ENCODE peak calls at places on chromosomes 2 and 18, in six cellular contexts. B, K, W, A, O and T are unnamed samples.

GRCh38 chr2:182004945-182005344 is 19.3 kb downstream of the PPP1R1C start:
- DNase-seq in B (no peak), K (no peak), W (no peak), A (no peak), O (no peak), T (no peak)

GRCh38 chr2:113078350-113078839 is 10.6 kb downstream of the IL1F10 start:
- DNase-seq in B (no peak), K (no peak), W (no peak), A (no peak), O (peak), T (no peak)

GRCh38 chr2:30026091-30027055 is 105.0 kb upstream of the ALK start:
- DNase-seq in B (peak), K (no peak), W (peak), A (peak), O (peak), T (peak)

GRCh38 chr2:25700221-25700660 is 26.9 kb upstream of the DTNB start:
- DNase-seq in B (no peak), K (no peak), W (peak), A (peak), O (peak), T (no peak)

GRCh38 chr2:37774976-37775907 is 103.8 kb upstream of the CDC42EP3 start:
- DNase-seq in B (no peak), K (no peak), W (no peak), A (no peak), O (peak), T (no peak)

GRCh38 chr2:236008857-236009256 is 159.3 kb downstream of the GBX2 start:
- DNase-seq in B (no peak), K (no peak), W (no peak), A (no peak), O (no peak), T (no peak)

GRCh38 chr18:49362431-49362830 is 98.0 kb downstream of the DYM start:
- DNase-seq in B (no peak), K (no peak), W (no peak), A (no peak), O (no peak), T (no peak)

GRCh38 chr18:35055105-35055504 is 13.9 kb downstream of the MAPRE2 start:
- DNase-seq in B (no peak), K (no peak), W (no peak), A (no peak), O (no peak), T (no peak)

GRCh38 chr18:35389095-35389618 is 12.0 kb upstream of the ZNF396 start:
- DNase-seq in B (no peak), K (no peak), W (no peak), A (no peak), O (peak), T (peak)

GRCh38 chr2:239190921-239191885 is 209.6 kb downstream of the HDAC4 start:
- DNase-seq in B (no peak), K (no peak), W (no peak), A (peak), O (no peak), T (no peak)

GRCh38 chr2:194343167-194343566 is 1313.9 kb upstream of the SLC39A10 start:
- DNase-seq in B (no peak), K (no peak), W (no peak), A (no peak), O (no peak), T (no peak)

GRCh38 chr2:166382448-166382847 is 6.7 kb upstream of the SCN9A start:
- DNase-seq in B (no peak), K (no peak), W (no peak), A (no peak), O (no peak), T (no peak)

GRCh38 chr2:115162454-115163293 is 720.2 kb downstream of the DPP10 start:
- DNase-seq in B (no peak), K (no peak), W (peak), A (peak), O (no peak), T (no peak)

GRCh38 chr2:70647873-70648481 is 94.4 kb upstream of the TGFA start:
- DNase-seq in B (no peak), K (peak), W (peak), A (peak), O (peak), T (no peak)

GRCh38 chr2:37570773-37571570 is 100.5 kb downstream of the CDC42EP3 start:
- DNase-seq in B (peak), K (no peak), W (no peak), A (no peak), O (peak), T (no peak)

GRCh38 chr18:12828116-12829051 is 55.7 kb downstream of the PTPN2 start:
- DNase-seq in B (no peak), K (no peak), W (no peak), A (no peak), O (no peak), T (no peak)

GRCh38 chr2:28678175-28678855 is 73.3 kb upstream of the PPP1CB start:
- DNase-seq in B (no peak), K (no peak), W (no peak), A (no peak), O (no peak), T (no peak)

GRCh38 chr2:69770193-69770702 is 28.3 kb downstream of the ANXA4 start:
- DNase-seq in B (no peak), K (peak), W (no peak), A (no peak), O (peak), T (peak)

GRCh38 chr2:60045461-60045860 is 508.0 kb downstream of the BCL11A start:
- DNase-seq in B (no peak), K (no peak), W (no peak), A (no peak), O (no peak), T (no peak)

GRCh38 chr2:54724560-54725342 is 1.3 kb downstream of the EML6 start:
- DNase-seq in B (no peak), K (no peak), W (peak), A (peak), O (no peak), T (no peak)

GRCh38 chr2:135164431-135164830 is 112.3 kb downstream of the RAB3GAP1 start:
- DNase-seq in B (peak), K (no peak), W (no peak), A (no peak), O (peak), T (peak)

GRCh38 chr2:163934134-163934533 is 198.3 kb upstream of the FIGN start:
- DNase-seq in B (no peak), K (no peak), W (no peak), A (no peak), O (no peak), T (no peak)

GRCh38 chr18:46374850-46375249 is 270.7 kb downstream of the HAUS1 start:
- DNase-seq in B (no peak), K (no peak), W (peak), A (no peak), O (no peak), T (no peak)

GRCh38 chr2:29921560-29921915 is at the start of gene ALK:
- DNase-seq in B (peak), K (peak), W (peak), A (peak), O (peak), T (peak)

GRCh38 chr2:235543126-235543750 is 49.4 kb downstream of the AGAP1 start:
- DNase-seq in B (no peak), K (no peak), W (peak), A (no peak), O (peak), T (no peak)

GRCh38 chr2:50746526-50746925 is 285.4 kb downstream of the NRXN1 start:
- DNase-seq in B (no peak), K (no peak), W (peak), A (peak), O (peak), T (no peak)
- TF ChIP-seq CTCF in B (peak), K (peak), W (peak), A (peak), O (peak), T (no peak)

GRCh38 chr18:24446453-24446852 is 14.0 kb upstream of the HRH4 start:
- DNase-seq in B (no peak), K (no peak), W (no peak), A (no peak), O (no peak), T (no peak)

GRCh38 chr18:24447961-24448360 is 12.5 kb upstream of the HRH4 start:
- DNase-seq in B (no peak), K (no peak), W (no peak), A (no peak), O (no peak), T (no peak)

GRCh38 chr18:24443870-24444269 is 16.6 kb upstream of the HRH4 start:
- DNase-seq in B (no peak), K (no peak), W (no peak), A (no peak), O (no peak), T (no peak)

DNA sequence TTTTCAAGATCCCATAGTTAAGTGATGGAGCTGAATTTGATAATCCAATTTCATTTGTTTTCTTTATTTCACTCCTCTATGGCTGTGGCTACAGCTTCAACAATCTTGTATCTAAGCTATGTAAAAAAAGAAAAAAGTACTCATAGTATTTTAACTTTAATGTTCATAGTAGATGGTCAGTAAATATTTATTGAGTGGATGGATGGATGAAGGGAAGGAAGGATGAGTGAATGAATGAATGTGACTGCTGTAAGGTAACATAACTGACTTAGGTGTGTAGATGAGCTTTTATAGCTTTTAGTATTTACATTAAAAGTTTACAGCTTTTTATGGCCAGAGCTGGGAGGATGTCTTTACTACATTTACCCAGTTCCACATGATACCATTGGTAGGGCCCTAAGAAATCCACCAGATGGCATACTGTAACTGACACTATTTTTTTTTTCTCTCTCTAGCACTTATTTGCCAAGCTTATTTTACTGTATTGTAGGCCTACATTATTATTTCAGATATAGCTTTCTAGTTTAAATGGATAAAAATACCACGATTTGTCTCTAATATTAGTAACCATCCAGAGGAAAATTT is 13.4 kb upstream of the HRH4 start:
- DNase-seq in B (no peak), K (no peak), W (peak), A (no peak), O (peak), T (no peak)
- TF ChIP-seq CTCF in B (peak), K (peak), W (peak), A (peak), O (peak), T (no peak)

DNA sequence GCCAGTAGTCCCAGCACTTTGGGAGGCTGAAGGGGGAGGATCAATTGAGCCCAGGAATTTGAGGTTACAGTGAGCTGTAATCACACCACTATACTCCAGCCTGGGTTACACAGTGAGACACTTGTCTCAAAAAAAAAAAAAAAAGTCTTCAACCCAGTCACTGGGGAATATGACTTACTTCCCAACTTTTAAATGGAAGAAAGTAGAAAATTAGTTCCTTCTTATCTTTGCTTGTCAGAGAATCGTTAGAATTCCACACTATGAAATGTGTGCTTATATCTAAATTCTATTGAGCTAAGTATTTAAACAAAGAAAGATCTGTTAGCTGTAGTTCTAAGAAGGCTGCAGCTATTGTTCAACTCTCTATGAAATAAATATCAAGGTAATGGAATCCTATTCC is 22.4 kb downstream of the DYNC2LI1 start:
- DNase-seq in B (no peak), K (no peak), W (no peak), A (no peak), O (no peak), T (no peak)
- TF ChIP-seq CTCF in B (no peak), K (no peak), W (no peak), A (no peak), O (no peak), T (no peak)

GRCh38 chr2:36336321-36336720 is 19.3 kb upstream of the CRIM1 start:
- DNase-seq in B (no peak), K (no peak), W (no peak), A (no peak), O (no peak), T (no peak)

GRCh38 chr2:36335597-36335996 is 20.0 kb upstream of the CRIM1 start:
- DNase-seq in B (no peak), K (no peak), W (no peak), A (no peak), O (no peak), T (no peak)

GRCh38 chr2:36329746-36330145 is 25.8 kb upstream of the CRIM1 start:
- DNase-seq in B (no peak), K (no peak), W (peak), A (no peak), O (peak), T (no peak)

GRCh38 chr2:36330456-36331395 is 24.9 kb upstream of the CRIM1 start:
- DNase-seq in B (no peak), K (no peak), W (no peak), A (no peak), O (no peak), T (no peak)

DNA sequence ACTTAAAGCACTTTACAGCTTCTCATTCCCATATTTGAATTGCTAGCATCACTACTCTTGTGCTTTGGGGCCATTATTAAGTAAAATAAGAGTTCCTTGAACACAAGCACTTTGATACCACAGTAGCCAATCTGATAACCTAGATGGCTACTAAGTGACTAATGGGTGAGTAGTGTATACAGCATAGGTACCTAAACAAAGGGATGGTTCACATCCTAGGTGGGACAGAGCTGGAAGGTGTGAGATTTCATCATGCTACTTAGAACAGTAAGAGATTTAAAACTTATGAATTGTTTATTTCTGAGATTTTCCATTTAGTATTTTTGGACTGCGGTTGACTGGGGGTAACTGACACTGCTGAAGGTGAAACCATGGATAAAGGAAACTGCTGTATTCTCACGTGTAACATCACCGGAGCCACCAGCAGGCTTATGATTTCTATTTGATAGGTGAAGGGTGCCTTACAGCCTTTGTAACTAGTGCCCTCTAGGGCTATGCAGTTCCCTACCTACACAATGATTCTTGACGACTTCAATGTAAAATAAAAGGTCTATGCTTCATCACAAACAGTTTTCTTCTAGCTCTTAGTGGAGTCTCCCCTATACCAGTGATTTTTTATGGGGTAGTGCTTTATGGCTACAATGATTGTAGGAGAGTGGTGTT is 22.1 kb upstream of the CRIM1 start:
- DNase-seq in B (no peak), K (no peak), W (peak), A (no peak), O (no peak), T (no peak)
- TF ChIP-seq CTCF in B (no peak), K (no peak), W (peak), A (peak), O (no peak), T (no peak)

DNA sequence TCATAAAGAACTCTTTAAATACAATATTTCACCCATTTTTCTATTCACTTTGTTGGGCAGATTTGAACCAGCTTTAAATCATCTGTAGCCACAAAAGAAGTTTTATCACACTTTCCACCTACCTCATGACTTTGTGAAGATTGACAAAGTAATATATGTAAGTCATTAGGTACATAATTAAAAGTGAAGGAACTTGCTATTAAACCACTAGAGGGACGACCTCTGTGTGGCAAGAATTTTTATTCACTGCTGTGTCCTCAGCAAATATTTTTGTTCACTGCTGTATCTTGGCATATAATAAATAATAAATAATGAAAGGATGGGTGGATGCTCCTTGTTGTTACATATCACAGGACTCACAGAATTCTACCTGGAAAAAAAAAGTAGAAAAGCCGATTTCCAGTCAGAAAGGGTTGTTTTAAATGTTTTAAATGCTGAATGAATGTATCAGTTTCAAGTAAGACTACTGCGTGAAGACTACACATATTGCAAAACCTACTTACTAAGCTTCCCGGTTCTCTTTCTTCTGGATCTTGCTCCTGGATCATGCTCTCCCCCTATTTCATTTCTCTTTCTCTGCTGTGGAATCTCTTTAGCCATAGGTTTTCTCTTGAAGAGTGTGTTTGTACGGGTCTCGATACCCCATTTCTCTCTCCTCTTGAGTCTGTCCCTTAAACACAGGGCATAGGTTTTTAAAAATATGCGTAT is 44.8 kb downstream of the KCMF1 start:
- DNase-seq in B (no peak), K (no peak), W (no peak), A (no peak), O (peak), T (no peak)
- TF ChIP-seq CTCF in B (no peak), K (no peak), W (peak), A (peak), O (peak), T (no peak)

GRCh38 chr18:64017870-64018269 is 48.0 kb downstream of the SERPINB8 start:
- DNase-seq in B (no peak), K (peak), W (peak), A (no peak), O (peak), T (no peak)
- TF ChIP-seq CTCF in B (peak), K (peak), W (peak), A (peak), O (peak), T (peak)

GRCh38 chr2:108492364-108492763 is 41.9 kb upstream of the LIMS1 start:
- DNase-seq in B (peak), K (peak), W (no peak), A (no peak), O (peak), T (peak)
- TF ChIP-seq CTCF in B (no peak), K (no peak), W (no peak), A (no peak), O (no peak), T (no peak)

DNA sequence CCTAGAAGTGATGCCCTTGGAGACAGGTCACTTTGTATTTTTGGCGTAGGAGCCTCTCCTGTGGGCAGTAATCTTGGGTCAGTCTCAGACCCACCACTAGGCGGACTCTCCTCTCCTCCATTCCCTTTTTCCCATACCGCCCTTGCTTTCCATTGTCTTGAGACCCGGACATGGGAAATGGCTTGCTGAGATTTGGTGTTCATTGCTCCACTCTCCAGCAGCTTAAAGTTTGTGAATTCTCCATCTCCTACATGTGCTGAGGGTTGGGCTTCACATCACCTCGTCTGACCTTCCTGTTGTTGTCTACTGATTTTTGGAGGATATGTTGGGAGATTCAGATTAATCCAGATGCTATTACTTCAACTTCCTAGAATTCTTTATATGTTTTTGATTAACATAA is 159.2 kb upstream of the RAB12 start:
- DNase-seq in B (no peak), K (peak), W (peak), A (peak), O (peak), T (no peak)
- TF ChIP-seq CTCF in B (peak), K (peak), W (peak), A (peak), O (peak), T (peak)